ENCODE peak calls at places on chromosome 11, in eight cellular contexts. I, D, F, C, J, Y, T and E are unnamed samples.
A peak's percentile ranks its signal among the peaks of the same experiment; 100 is the strongest.

GRCh38 chr11:92941676-92942571 is 27.5 kb upstream of the MTNR1B start:
- DNase-seq in I (peak; percentile 48), D (no peak), F (no peak), C (peak; percentile 45), J (peak; percentile 39), Y (no peak), T (peak; percentile 48), E (no peak)

GRCh38 chr11:98561216-98561615 is 459.5 kb upstream of the CNTN5 start:
- DNase-seq in I (no peak), D (no peak), F (peak; percentile 53), C (no peak), J (no peak), Y (no peak), T (no peak), E (no peak)

GRCh38 chr11:132332521-132332920 is 962.1 kb downstream of the NTM start:
- DNase-seq in I (no peak), D (no peak), F (no peak), C (no peak), J (no peak), Y (no peak), T (no peak), E (no peak)

GRCh38 chr11:20388096-20389055 is 860 bp downstream of the PRMT3 start:
- DNase-seq in I (peak; percentile 5), D (no peak), F (no peak), C (peak; percentile 23), J (peak; percentile 63), Y (no peak), T (no peak), E (no peak)

GRCh38 chr11:111938687-111939160 is 1.6 kb downstream of the DIXDC1 start:
- DNase-seq in I (peak; percentile 75), D (no peak), F (no peak), C (peak; percentile 76), J (peak; percentile 90), Y (no peak), T (peak; percentile 67), E (no peak)

GRCh38 chr11:61963282-61964057 is 4.0 kb downstream of the FTH1 start:
- DNase-seq in I (peak; percentile 83), D (no peak), F (no peak), C (no peak), J (peak; percentile 90), Y (no peak), T (peak; percentile 56), E (no peak)

GRCh38 chr11:20873054-20873453 is 203.7 kb downstream of the NELL1 start:
- DNase-seq in I (no peak), D (no peak), F (no peak), C (no peak), J (peak; percentile 43), Y (no peak), T (no peak), E (no peak)

GRCh38 chr11:118175031-118175531 is 1.4 kb downstream of the SCN2B start:
- DNase-seq in I (no peak), D (no peak), F (no peak), C (no peak), J (no peak), Y (no peak), T (no peak), E (no peak)

GRCh38 chr11:36750349-36750748 is 152.3 kb upstream of the RAG2 start:
- DNase-seq in I (no peak), D (no peak), F (no peak), C (no peak), J (no peak), Y (no peak), T (no peak), E (no peak)